ENCODE peak calls at places on chromosomes 12 and 14, in six cellular contexts. One of them, this sample, is unnamed.

GRCh38 chr12:57497223-57498142 is 9.6 kb downstream of the MARS1 start:
- DNase-seq in CD14-positive monocyte: no peak
- DNase-seq in HCEC 1CT: no peak
- DNase-seq in HEK293T: no peak
- DNase-seq in lower leg skin: no peak
- DNase-seq in stimulated activated CD4-positive, alpha-beta T cell treated with anti-CD3 and anti-CD28 coated beads, Interleukin-1b, Interleukin-23, amount 100 ng/mL, for 48 hours: no peak
- DNase-seq in this sample: no peak

GRCh38 chr14:94695231-94695630 is 74.7 kb downstream of the GSC start:
- DNase-seq in HEK293T: no peak
- DNase-seq in lower leg skin: no peak
- DNase-seq in HCEC 1CT: no peak
- DNase-seq in CD14-positive monocyte: no peak
- DNase-seq in stimulated activated CD4-positive, alpha-beta T cell treated with anti-CD3 and anti-CD28 coated beads, Interleukin-1b, Interleukin-23, amount 100 ng/mL, for 48 hours: no peak
- DNase-seq in this sample: no peak

GRCh38 chr14:22653012-22653621 is 9.0 kb upstream of the OR6J1 start:
- DNase-seq in lower leg skin: peak; percentile 63
- DNase-seq in HCEC 1CT: peak; percentile 82
- DNase-seq in CD14-positive monocyte: peak; percentile 50
- DNase-seq in stimulated activated CD4-positive, alpha-beta T cell treated with anti-CD3 and anti-CD28 coated beads, Interleukin-1b, Interleukin-23, amount 100 ng/mL, for 48 hours: peak; percentile 51
- DNase-seq in HEK293T: peak; percentile 77
- DNase-seq in this sample: peak; percentile 80

GRCh38 chr14:105485720-105486332 is 860 bp upstream of the CRIP1 start:
- DNase-seq in HEK293T: peak; percentile 46
- DNase-seq in stimulated activated CD4-positive, alpha-beta T cell treated with anti-CD3 and anti-CD28 coated beads, Interleukin-1b, Interleukin-23, amount 100 ng/mL, for 48 hours: peak; percentile 49
- DNase-seq in lower leg skin: peak; percentile 23
- DNase-seq in HCEC 1CT: no peak
- DNase-seq in CD14-positive monocyte: no peak
- DNase-seq in this sample: no peak

GRCh38 chr14:104323551-104324175 is 185.3 kb downstream of the KIF26A start:
- DNase-seq in HCEC 1CT: no peak
- DNase-seq in lower leg skin: no peak
- DNase-seq in stimulated activated CD4-positive, alpha-beta T cell treated with anti-CD3 and anti-CD28 coated beads, Interleukin-1b, Interleukin-23, amount 100 ng/mL, for 48 hours: no peak
- DNase-seq in HEK293T: no peak
- DNase-seq in CD14-positive monocyte: no peak
- DNase-seq in this sample: no peak

GRCh38 chr14:46401066-46401465 is 250.5 kb downstream of the RPL10L start:
- DNase-seq in lower leg skin: no peak
- DNase-seq in CD14-positive monocyte: no peak
- DNase-seq in HCEC 1CT: no peak
- DNase-seq in stimulated activated CD4-positive, alpha-beta T cell treated with anti-CD3 and anti-CD28 coated beads, Interleukin-1b, Interleukin-23, amount 100 ng/mL, for 48 hours: no peak
- DNase-seq in HEK293T: no peak
- DNase-seq in this sample: no peak

GRCh38 chr12:53706080-53706479 is 21.2 kb downstream of the CALCOCO1 start:
- DNase-seq in HCEC 1CT: no peak
- DNase-seq in stimulated activated CD4-positive, alpha-beta T cell treated with anti-CD3 and anti-CD28 coated beads, Interleukin-1b, Interleukin-23, amount 100 ng/mL, for 48 hours: no peak
- DNase-seq in HEK293T: no peak
- DNase-seq in CD14-positive monocyte: no peak
- DNase-seq in lower leg skin: no peak
- DNase-seq in this sample: no peak

GRCh38 chr12:89236748-89237428 is 115.4 kb downstream of the DUSP6 start:
- DNase-seq in HCEC 1CT: peak; percentile 75
- DNase-seq in CD14-positive monocyte: no peak
- DNase-seq in HEK293T: no peak
- DNase-seq in lower leg skin: no peak
- DNase-seq in stimulated activated CD4-positive, alpha-beta T cell treated with anti-CD3 and anti-CD28 coated beads, Interleukin-1b, Interleukin-23, amount 100 ng/mL, for 48 hours: no peak
- DNase-seq in this sample: no peak

GRCh38 chr14:56237398-56237797 is 119.2 kb downstream of the PELI2 start:
- DNase-seq in CD14-positive monocyte: no peak
- DNase-seq in HEK293T: no peak
- DNase-seq in stimulated activated CD4-positive, alpha-beta T cell treated with anti-CD3 and anti-CD28 coated beads, Interleukin-1b, Interleukin-23, amount 100 ng/mL, for 48 hours: no peak
- DNase-seq in lower leg skin: no peak
- DNase-seq in HCEC 1CT: no peak
- DNase-seq in this sample: no peak

GRCh38 chr12:14207946-14208612 is 157.4 kb upstream of the ATF7IP start:
- DNase-seq in CD14-positive monocyte: no peak
- DNase-seq in stimulated activated CD4-positive, alpha-beta T cell treated with anti-CD3 and anti-CD28 coated beads, Interleukin-1b, Interleukin-23, amount 100 ng/mL, for 48 hours: no peak
- DNase-seq in HCEC 1CT: no peak
- DNase-seq in lower leg skin: no peak
- DNase-seq in HEK293T: no peak
- DNase-seq in this sample: no peak

GRCh38 chr12:31390991-31391390 is 65.0 kb upstream of the SINHCAF start:
- DNase-seq in CD14-positive monocyte: no peak
- DNase-seq in lower leg skin: no peak
- DNase-seq in stimulated activated CD4-positive, alpha-beta T cell treated with anti-CD3 and anti-CD28 coated beads, Interleukin-1b, Interleukin-23, amount 100 ng/mL, for 48 hours: no peak
- DNase-seq in HCEC 1CT: no peak
- DNase-seq in HEK293T: no peak
- DNase-seq in this sample: no peak

GRCh38 chr12:25433581-25434325 is 119.3 kb downstream of the LMNTD1 start:
- DNase-seq in lower leg skin: no peak
- DNase-seq in HCEC 1CT: peak; percentile 50
- DNase-seq in stimulated activated CD4-positive, alpha-beta T cell treated with anti-CD3 and anti-CD28 coated beads, Interleukin-1b, Interleukin-23, amount 100 ng/mL, for 48 hours: no peak
- DNase-seq in CD14-positive monocyte: no peak
- DNase-seq in HEK293T: no peak
- DNase-seq in this sample: peak; percentile 7

GRCh38 chr14:88554458-88555286 is at the start of gene PTPN21:
- DNase-seq in HEK293T: peak; percentile 73
- DNase-seq in lower leg skin: peak; percentile 52
- DNase-seq in stimulated activated CD4-positive, alpha-beta T cell treated with anti-CD3 and anti-CD28 coated beads, Interleukin-1b, Interleukin-23, amount 100 ng/mL, for 48 hours: no peak
- DNase-seq in HCEC 1CT: peak; percentile 74
- DNase-seq in CD14-positive monocyte: no peak
- DNase-seq in this sample: peak; percentile 79

GRCh38 chr14:52111583-52111982 is 42.7 kb upstream of the NID2 start:
- DNase-seq in stimulated activated CD4-positive, alpha-beta T cell treated with anti-CD3 and anti-CD28 coated beads, Interleukin-1b, Interleukin-23, amount 100 ng/mL, for 48 hours: no peak
- DNase-seq in HEK293T: no peak
- DNase-seq in lower leg skin: no peak
- DNase-seq in CD14-positive monocyte: no peak
- DNase-seq in HCEC 1CT: peak; percentile 90
- DNase-seq in this sample: peak; percentile 28

GRCh38 chr14:75310295-75311059 is 31.8 kb downstream of the FOS start:
- DNase-seq in stimulated activated CD4-positive, alpha-beta T cell treated with anti-CD3 and anti-CD28 coated beads, Interleukin-1b, Interleukin-23, amount 100 ng/mL, for 48 hours: no peak
- DNase-seq in lower leg skin: peak; percentile 64
- DNase-seq in CD14-positive monocyte: no peak
- DNase-seq in HCEC 1CT: peak; percentile 33
- DNase-seq in HEK293T: no peak
- DNase-seq in this sample: peak; percentile 92

GRCh38 chr12:26666286-26666685 is 166.7 kb downstream of the ITPR2 start:
- DNase-seq in CD14-positive monocyte: no peak
- DNase-seq in lower leg skin: no peak
- DNase-seq in HCEC 1CT: no peak
- DNase-seq in HEK293T: no peak
- DNase-seq in stimulated activated CD4-positive, alpha-beta T cell treated with anti-CD3 and anti-CD28 coated beads, Interleukin-1b, Interleukin-23, amount 100 ng/mL, for 48 hours: no peak
- DNase-seq in this sample: no peak

This sample was measured in LHCN-M2.